ENCODE peak calls at places on chromosome 3, in eight cellular contexts. W, D, R, P, B, A, K and S are unnamed samples.
A peak's percentile ranks its signal among the peaks of the same experiment; 100 is the strongest.

GRCh38 chr3:46710229-46710628 is 7.4 kb downstream of the PRSS50 start:
- DNase-seq in W (no peak), D (no peak), R (peak; percentile 2), P (no peak), B (peak; percentile 7), A (peak; percentile 32), K (no peak), S (no peak)

GRCh38 chr3:113104746-113105479 is 106.4 kb upstream of the BOC start:
- DNase-seq in W (no peak), D (no peak), R (no peak), P (no peak), B (no peak), A (no peak), K (no peak), S (no peak)

GRCh38 chr3:43031490-43032216 is 52.5 kb downstream of the GASK1A start:
- DNase-seq in W (no peak), D (no peak), R (no peak), P (no peak), B (no peak), A (no peak), K (no peak), S (no peak)

GRCh38 chr3:143613226-143613625 is 235.0 kb downstream of the SLC9A9 start:
- DNase-seq in W (no peak), D (no peak), R (no peak), P (no peak), B (no peak), A (no peak), K (no peak), S (no peak)

GRCh38 chr3:170258105-170258487 is 35.9 kb downstream of the PRKCI start:
- DNase-seq in W (no peak), D (no peak), R (no peak), P (no peak), B (no peak), A (no peak), K (no peak), S (no peak)

GRCh38 chr3:62451211-62451892 is 78.0 kb upstream of the FEZF2 start:
- DNase-seq in W (no peak), D (no peak), R (no peak), P (no peak), B (no peak), A (no peak), K (no peak), S (no peak)

GRCh38 chr3:48433472-48434118 is 3.7 kb upstream of the PLXNB1 start:
- DNase-seq in W (peak; percentile 32), D (peak; percentile 56), R (no peak), P (peak; percentile 26), B (no peak), A (no peak), K (peak; percentile 71), S (peak; percentile 84)

GRCh38 chr3:137100326-137100725 is 142.5 kb downstream of the IL20RB start:
- DNase-seq in W (no peak), D (no peak), R (no peak), P (no peak), B (no peak), A (no peak), K (no peak), S (no peak)

GRCh38 chr3:27056326-27056725 is 312.9 kb downstream of the NEK10 start:
- DNase-seq in W (no peak), D (no peak), R (no peak), P (no peak), B (no peak), A (no peak), K (no peak), S (no peak)

GRCh38 chr3:169243122-169243521 is 420.4 kb downstream of the MECOM start:
- DNase-seq in W (no peak), D (no peak), R (no peak), P (peak; percentile 10), B (no peak), A (no peak), K (no peak), S (no peak)

GRCh38 chr3:27758083-27758482 is 36.0 kb upstream of the EOMES start:
- DNase-seq in W (no peak), D (no peak), R (no peak), P (peak; percentile 71), B (no peak), A (no peak), K (no peak), S (no peak)

GRCh38 chr3:37608061-37608702 is 253.5 kb upstream of the CTDSPL start:
- DNase-seq in W (no peak), D (no peak), R (no peak), P (no peak), B (no peak), A (no peak), K (no peak), S (no peak)

DNA sequence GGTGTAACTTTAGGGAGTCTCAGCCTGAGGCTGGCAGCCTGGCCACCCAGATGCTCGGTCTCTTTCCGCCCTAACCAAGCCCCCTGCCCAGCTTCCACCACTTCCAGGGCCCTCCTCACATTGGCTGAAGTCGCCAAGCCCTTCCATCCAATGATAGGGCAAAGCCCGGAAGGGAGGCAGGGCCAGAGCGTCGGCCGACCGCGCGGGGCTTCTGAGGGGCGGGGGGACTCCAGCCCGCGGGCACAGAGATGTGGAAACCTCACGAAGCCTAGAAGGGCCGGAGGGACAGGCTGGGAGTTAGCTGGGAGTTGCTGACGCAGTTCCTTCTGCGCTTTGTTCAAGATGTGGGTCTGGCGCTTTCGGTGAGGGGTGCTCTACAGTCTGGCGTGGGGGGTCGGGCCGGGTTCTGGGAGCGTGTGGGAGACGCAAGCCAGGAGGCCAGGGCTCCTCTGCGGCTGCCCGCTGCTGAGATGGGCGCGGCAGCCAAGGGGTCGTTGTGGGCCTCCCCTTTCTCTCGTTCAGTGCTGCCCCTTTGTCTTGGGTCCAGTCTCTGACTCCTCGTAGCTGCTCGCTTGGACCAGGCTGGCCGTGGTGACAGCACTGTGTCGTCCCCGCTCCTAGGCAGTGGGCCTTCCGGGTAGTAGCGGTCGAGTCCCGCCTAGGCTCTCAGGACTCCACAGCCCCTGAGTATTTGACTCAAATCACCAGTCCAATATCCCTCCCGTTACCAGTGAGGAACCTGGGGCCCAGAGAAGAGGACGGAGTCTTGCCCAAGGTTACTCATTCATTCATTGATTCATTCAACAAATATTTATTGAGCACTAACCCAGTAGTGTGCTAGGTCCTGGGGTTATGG is at the start of gene ZNF660:
- DNase-seq in W (peak; percentile 27), D (peak; percentile 64), R (no peak), P (peak; percentile 67), B (peak; percentile 60), A (peak; percentile 46), K (peak; percentile 79), S (peak; percentile 37)
- H3K9me3 ChIP-seq in W (peaks cover 17% of the 10 kb centered on the region), D (peaks cover 19% of the 10 kb centered on the region), R (no peaks in the 10 kb centered on the region), P (peaks cover 2% of the 10 kb centered on the region), B (no peaks in the 10 kb centered on the region), A (no peaks in the 10 kb centered on the region), K (peaks cover 25% of the 10 kb centered on the region), S (no peaks in the 10 kb centered on the region)

GRCh38 chr3:32992310-32992686 is 40.9 kb downstream of the CCR4 start:
- DNase-seq in W (no peak), D (no peak), R (no peak), P (no peak), B (no peak), A (no peak), K (no peak), S (no peak)
- H3K4me1 ChIP-seq in W (no peaks in the 10 kb centered on the region), D (no peaks in the 10 kb centered on the region), R (no peaks in the 10 kb centered on the region), P (no peaks in the 10 kb centered on the region), B (no peaks in the 10 kb centered on the region), A (no peaks in the 10 kb centered on the region), K (no peaks in the 10 kb centered on the region), S (no peaks in the 10 kb centered on the region)

GRCh38 chr3:33777996-33778395 is 20.4 kb upstream of the PDCD6IP start:
- DNase-seq in W (no peak), D (no peak), R (no peak), P (no peak), B (no peak), A (no peak), K (no peak), S (no peak)

GRCh38 chr3:33773627-33774026 is 24.8 kb upstream of the PDCD6IP start:
- DNase-seq in W (no peak), D (no peak), R (no peak), P (no peak), B (no peak), A (no peak), K (no peak), S (no peak)

GRCh38 chr3:33779751-33780150 is 18.7 kb upstream of the PDCD6IP start:
- DNase-seq in W (no peak), D (no peak), R (no peak), P (no peak), B (no peak), A (no peak), K (no peak), S (no peak)

DNA sequence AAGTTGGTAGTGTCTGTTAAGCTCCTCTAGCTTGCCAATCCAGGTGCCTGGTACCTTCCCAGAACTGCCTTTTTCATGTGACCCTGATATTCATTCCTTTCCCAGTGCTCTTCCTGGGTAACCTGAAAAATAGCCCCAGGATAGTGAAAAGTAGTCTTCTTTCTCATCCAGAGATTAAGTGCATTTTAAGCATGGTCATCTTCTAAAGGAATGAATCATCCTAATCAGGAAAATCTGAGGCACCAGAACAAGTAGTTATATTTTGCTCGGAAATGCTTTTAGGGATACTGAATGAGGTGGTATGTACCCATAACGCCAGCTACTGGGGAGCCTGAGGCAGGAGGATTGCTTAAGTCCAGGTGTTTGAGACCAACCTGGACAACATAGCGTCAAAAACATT is 23.1 kb upstream of the PDCD6IP start:
- DNase-seq in W (no peak), D (no peak), R (no peak), P (no peak), B (no peak), A (no peak), K (no peak), S (no peak)
- TF ChIP-seq POLR2A in W (no peak), D (no peak), R (no peak), P (no peak), B (no peak), A (no peak), K (no peak), S (no peak)

GRCh38 chr3:16471897-16472296 is 41.6 kb downstream of the RFTN1 start:
- DNase-seq in W (no peak), D (no peak), R (no peak), P (no peak), B (no peak), A (no peak), K (no peak), S (no peak)

GRCh38 chr3:16474920-16475319 is 38.6 kb downstream of the RFTN1 start:
- DNase-seq in W (no peak), D (no peak), R (no peak), P (peak; percentile 94), B (no peak), A (no peak), K (no peak), S (no peak)

GRCh38 chr3:16470590-16470989 is 42.9 kb downstream of the RFTN1 start:
- DNase-seq in W (no peak), D (no peak), R (no peak), P (no peak), B (no peak), A (no peak), K (no peak), S (no peak)

GRCh38 chr3:16474304-16474703 is 39.2 kb downstream of the RFTN1 start:
- DNase-seq in W (no peak), D (no peak), R (no peak), P (peak; percentile 67), B (no peak), A (no peak), K (no peak), S (no peak)

DNA sequence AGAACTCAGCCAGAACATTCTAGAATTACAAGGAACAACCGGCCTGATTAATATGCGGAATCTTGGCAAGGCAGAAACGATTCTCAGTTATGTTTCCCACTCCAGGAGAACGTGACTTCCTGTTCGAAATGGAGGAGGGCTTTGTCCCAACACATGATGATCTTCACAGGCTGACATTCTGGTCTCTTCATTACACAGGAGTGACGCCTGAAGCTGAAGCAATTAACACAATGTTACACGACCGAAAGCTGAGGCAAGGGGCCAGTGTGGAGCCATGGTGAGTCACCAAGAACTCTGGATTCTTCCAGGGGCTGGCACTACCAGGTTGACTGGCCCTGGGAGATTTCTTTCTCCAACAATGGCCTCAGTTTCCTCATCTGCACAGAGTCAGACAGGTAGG is 40.9 kb downstream of the RFTN1 start:
- DNase-seq in W (no peak), D (no peak), R (no peak), P (no peak), B (no peak), A (no peak), K (no peak), S (no peak)
- H3K9me3 ChIP-seq in W (peaks cover 13% of the 10 kb centered on the region), D (no peaks in the 10 kb centered on the region), R (peaks cover 11% of the 10 kb centered on the region), P (peaks cover 4% of the 10 kb centered on the region), B (no peaks in the 10 kb centered on the region), A (peaks cover 8% of the 10 kb centered on the region), K (peaks cover 16% of the 10 kb centered on the region), S (no peaks in the 10 kb centered on the region)